ENCODE peak calls at places on chromosomes 7 and 10, in six cellular contexts. One of them, this sample, is unnamed.

GRCh38 chr10:19999440-19999839 is 183.2 kb downstream of the PLXDC2 start:
- DNase-seq in HCT116: no peak
- DNase-seq in fibroblast of lung: no peak
- DNase-seq in GM23248: no peak
- DNase-seq in IMR-90: no peak
- DNase-seq in hepatocyte: peak; percentile 10
- DNase-seq in this sample: no peak

GRCh38 chr7:38757946-38758345 is 126.8 kb upstream of the AMPH start:
- DNase-seq in fibroblast of lung: no peak
- DNase-seq in hepatocyte: no peak
- DNase-seq in GM23248: no peak
- DNase-seq in IMR-90: no peak
- DNase-seq in HCT116: no peak
- DNase-seq in this sample: no peak

GRCh38 chr10:97795886-97796285 is 24.1 kb upstream of the SFRP5 start:
- DNase-seq in hepatocyte: no peak
- DNase-seq in fibroblast of lung: no peak
- DNase-seq in HCT116: no peak
- DNase-seq in IMR-90: no peak
- DNase-seq in GM23248: no peak
- DNase-seq in this sample: no peak

GRCh38 chr10:85641479-85641967 is 725.1 kb downstream of the GRID1 start:
- DNase-seq in GM23248: no peak
- DNase-seq in fibroblast of lung: no peak
- DNase-seq in hepatocyte: peak; percentile 35
- DNase-seq in IMR-90: no peak
- DNase-seq in HCT116: peak; percentile 3
- DNase-seq in this sample: peak; percentile 65

GRCh38 chr7:106848851-106849442 is 16.1 kb upstream of the PIK3CG start:
- DNase-seq in IMR-90: peak; percentile 91
- DNase-seq in GM23248: peak; percentile 93
- DNase-seq in fibroblast of lung: peak; percentile 57
- DNase-seq in HCT116: no peak
- DNase-seq in hepatocyte: no peak
- DNase-seq in this sample: peak; percentile 40

GRCh38 chr7:83410989-83411591 is 237.8 kb downstream of the SEMA3E start:
- DNase-seq in hepatocyte: peak; percentile 72
- DNase-seq in fibroblast of lung: peak; percentile 77
- DNase-seq in GM23248: peak; percentile 76
- DNase-seq in IMR-90: peak; percentile 61
- DNase-seq in HCT116: peak; percentile 36
- DNase-seq in this sample: peak; percentile 9

GRCh38 chr10:83990126-83990525 is 149.2 kb upstream of the GHITM start:
- DNase-seq in HCT116: no peak
- DNase-seq in GM23248: no peak
- DNase-seq in IMR-90: no peak
- DNase-seq in hepatocyte: no peak
- DNase-seq in fibroblast of lung: no peak
- DNase-seq in this sample: no peak

GRCh38 chr10:64344211-64344610 is 823.0 kb downstream of the REEP3 start:
- DNase-seq in IMR-90: no peak
- DNase-seq in fibroblast of lung: no peak
- DNase-seq in GM23248: no peak
- DNase-seq in HCT116: no peak
- DNase-seq in hepatocyte: no peak
- DNase-seq in this sample: no peak

GRCh38 chr10:104327745-104328635 is 10.3 kb downstream of the ITPRIP start:
- DNase-seq in fibroblast of lung: peak; percentile 78
- DNase-seq in GM23248: peak; percentile 93
- DNase-seq in HCT116: no peak
- DNase-seq in IMR-90: peak; percentile 89
- DNase-seq in hepatocyte: peak; percentile 44
- DNase-seq in this sample: peak; percentile 96

GRCh38 chr10:44510716-44511115 is 125.8 kb upstream of the CXCL12 start:
- DNase-seq in IMR-90: peak; percentile 23
- DNase-seq in GM23248: peak; percentile 98
- DNase-seq in HCT116: no peak
- DNase-seq in hepatocyte: no peak
- DNase-seq in fibroblast of lung: no peak
- DNase-seq in this sample: peak; percentile 0

GRCh38 chr7:40306596-40306995 is 171.8 kb downstream of the SUGCT start:
- DNase-seq in IMR-90: peak; percentile 62
- DNase-seq in GM23248: peak; percentile 47
- DNase-seq in hepatocyte: no peak
- DNase-seq in fibroblast of lung: peak; percentile 46
- DNase-seq in HCT116: no peak
- DNase-seq in this sample: peak; percentile 62

DNA sequence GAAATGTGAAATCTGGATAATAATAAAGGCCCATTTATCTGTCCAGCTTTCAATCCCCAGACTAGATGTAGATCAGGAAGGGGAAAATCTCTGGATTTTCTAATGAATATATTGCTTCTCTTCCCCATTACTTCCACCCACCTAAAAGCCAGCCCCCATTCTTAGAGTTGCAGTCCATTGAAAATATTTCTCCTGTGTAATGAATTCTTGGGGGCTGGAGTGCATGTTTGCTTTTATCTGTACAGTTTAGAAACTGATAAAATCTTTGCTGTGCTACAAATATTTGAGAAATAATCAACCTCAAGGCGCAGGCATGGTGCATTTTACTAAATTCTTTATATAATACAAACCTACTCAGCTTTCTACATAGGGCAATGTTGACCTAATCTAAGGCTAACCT is 180.8 kb downstream of the ARID5B start:
- DNase-seq in HCT116: no peak
- DNase-seq in fibroblast of lung: no peak
- DNase-seq in IMR-90: no peak
- DNase-seq in GM23248: no peak
- DNase-seq in hepatocyte: no peak
- DNase-seq in this sample: no peak
- H2AFZ ChIP-seq in HCT116: no peak overlapping the region
- H2AFZ ChIP-seq in fibroblast of lung: no peak overlapping the region
- H2AFZ ChIP-seq in IMR-90: no peak overlapping the region
- H2AFZ ChIP-seq in GM23248: no peak overlapping the region
- H2AFZ ChIP-seq in hepatocyte: no peak overlapping the region
- H2AFZ ChIP-seq in this sample: peak overlapping the region; percentile 59

DNA sequence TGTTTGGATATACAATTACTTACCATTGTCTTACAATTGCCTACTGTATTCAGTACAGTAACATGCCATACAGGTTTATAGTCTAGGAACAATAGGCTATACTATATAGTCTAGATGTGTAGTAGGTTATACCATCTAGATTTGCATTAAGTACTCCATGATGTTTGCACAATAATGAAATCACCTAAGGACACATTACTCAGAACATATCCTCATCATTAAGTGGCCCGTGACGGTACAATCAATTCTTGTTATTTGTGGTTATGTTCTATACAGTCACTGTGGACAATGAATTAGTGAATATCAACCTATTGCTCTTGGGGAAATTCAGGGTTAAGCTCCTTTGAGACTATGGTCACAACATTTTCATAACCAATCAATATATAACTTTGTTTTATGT is 75.6 kb downstream of the MICU1 start:
- DNase-seq in GM23248: no peak
- DNase-seq in HCT116: no peak
- DNase-seq in fibroblast of lung: no peak
- DNase-seq in hepatocyte: no peak
- DNase-seq in IMR-90: no peak
- DNase-seq in this sample: peak; percentile 28
- H4K20me1 ChIP-seq in GM23248: no peaks in the 10 kb centered on the region
- H4K20me1 ChIP-seq in HCT116: no peaks in the 10 kb centered on the region
- H4K20me1 ChIP-seq in fibroblast of lung: no peaks in the 10 kb centered on the region
- H4K20me1 ChIP-seq in hepatocyte: no peaks in the 10 kb centered on the region
- H4K20me1 ChIP-seq in IMR-90: no peaks in the 10 kb centered on the region
- H4K20me1 ChIP-seq in this sample: no peaks in the 10 kb centered on the region

GRCh38 chr7:26992670-26993069 is 103.1 kb downstream of the HOXA1 start:
- DNase-seq in IMR-90: no peak
- DNase-seq in fibroblast of lung: no peak
- DNase-seq in HCT116: no peak
- DNase-seq in GM23248: no peak
- DNase-seq in hepatocyte: no peak
- DNase-seq in this sample: peak; percentile 52
- H2AFZ ChIP-seq in IMR-90: no peak overlapping the region
- H2AFZ ChIP-seq in fibroblast of lung: no peak overlapping the region
- H2AFZ ChIP-seq in HCT116: no peak overlapping the region
- H2AFZ ChIP-seq in GM23248: no peak overlapping the region
- H2AFZ ChIP-seq in hepatocyte: no peak overlapping the region
- H2AFZ ChIP-seq in this sample: peak overlapping the region; percentile 81

DNA sequence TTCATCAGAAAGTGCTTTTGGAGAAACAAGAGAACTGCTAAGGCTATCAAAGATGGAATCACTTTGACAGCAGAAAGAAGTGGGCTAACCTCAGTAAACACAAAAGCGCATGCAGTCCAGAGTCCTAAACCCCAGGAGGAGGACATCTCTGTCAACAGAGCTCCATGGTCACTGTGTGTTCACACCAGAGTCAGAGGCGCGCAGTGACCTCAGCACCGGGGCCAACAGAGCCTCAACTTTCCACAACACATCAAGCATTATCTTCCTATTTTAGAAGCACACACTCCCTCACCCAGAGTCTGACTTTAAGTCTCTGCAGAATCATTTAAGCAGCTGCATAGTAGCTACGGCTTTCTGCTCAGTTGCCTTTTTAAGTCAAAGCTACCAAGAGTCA is 195.3 kb downstream of the DIP2C start:
- DNase-seq in fibroblast of lung: no peak
- DNase-seq in GM23248: no peak
- DNase-seq in IMR-90: no peak
- DNase-seq in HCT116: no peak
- DNase-seq in hepatocyte: no peak
- DNase-seq in this sample: no peak
- H4K20me1 ChIP-seq in fibroblast of lung: no peaks in the 10 kb centered on the region
- H4K20me1 ChIP-seq in GM23248: no peaks in the 10 kb centered on the region
- H4K20me1 ChIP-seq in IMR-90: peaks cover 86% of the 10 kb centered on the region
- H4K20me1 ChIP-seq in HCT116: no peaks in the 10 kb centered on the region
- H4K20me1 ChIP-seq in hepatocyte: peaks cover 36% of the 10 kb centered on the region
- H4K20me1 ChIP-seq in this sample: no peaks in the 10 kb centered on the region

This sample was measured in mammary epithelial cell.